ENCODE peak calls at places on chromosomes 13 and 19, in five cellular contexts. P, G, A, L and I are unnamed samples.

GRCh38 chr19:33292595-33293254 is 9.6 kb downstream of the CEBPA start:
- DNase-seq in P (no peak), A (peak; percentile 81), L (no peak), G (no peak), I (peak; percentile 75)

GRCh38 chr13:110799246-110800236 is 86.0 kb downstream of the ING1 start:
- DNase-seq in L (no peak), G (no peak), P (peak; percentile 70), A (no peak), I (no peak)

GRCh38 chr19:12788025-12788681 is 3.1 kb upstream of the JUNB start:
- DNase-seq in P (no peak), L (no peak), A (no peak), G (no peak), I (no peak)

GRCh38 chr13:64810701-64811258 is 2419.4 kb downstream of the PCDH9 start:
- DNase-seq in L (no peak), G (no peak), P (no peak), A (no peak), I (no peak)

GRCh38 chr19:38696733-38697055 is 47.6 kb downstream of the CAPN12 start:
- DNase-seq in A (no peak), L (no peak), P (no peak), G (no peak), I (no peak)

GRCh38 chr19:15195381-15195964 is 5.3 kb downstream of the NOTCH3 start:
- DNase-seq in G (no peak), L (peak; percentile 93), A (peak; percentile 41), P (peak; percentile 56), I (no peak)

GRCh38 chr13:95335667-95336066 is 34.4 kb upstream of the ABCC4 start:
- DNase-seq in A (no peak), P (no peak), L (no peak), G (no peak), I (no peak)

GRCh38 chr19:49925486-49925885 is 3.5 kb upstream of the ATF5 start:
- DNase-seq in P (no peak), L (no peak), G (no peak), A (no peak), I (no peak)

GRCh38 chr19:35360880-35361420 is 2.7 kb downstream of the FFAR3 start:
- DNase-seq in A (no peak), P (no peak), L (no peak), G (no peak), I (no peak)

GRCh38 chr19:48403606-48404005 is 10.1 kb downstream of the GRIN2D start:
- DNase-seq in L (peak; percentile 93), G (peak; percentile 83), P (no peak), A (peak; percentile 38), I (no peak)

GRCh38 chr13:66673401-66673800 is 556.7 kb downstream of the PCDH9 start:
- DNase-seq in A (no peak), L (no peak), P (no peak), G (no peak), I (no peak)

GRCh38 chr13:25771641-25772478 is 280.0 kb downstream of the SHISA2 start:
- DNase-seq in A (no peak), G (no peak), L (peak; percentile 17), P (no peak), I (no peak)

GRCh38 chr19:29526730-29527499 is 1.1 kb downstream of the VSTM2B start:
- DNase-seq in L (peak; percentile 57), P (no peak), A (no peak), G (no peak), I (no peak)

GRCh38 chr19:33678796-33679195 is 57.0 kb downstream of the CHST8 start:
- DNase-seq in A (no peak), L (no peak), G (no peak), P (no peak), I (no peak)

GRCh38 chr19:38196948-38197656 is 26.9 kb downstream of the DPF1 start:
- DNase-seq in P (no peak), A (no peak), L (no peak), G (no peak), I (no peak)

GRCh38 chr13:32045963-32046785 is 14.6 kb downstream of the FRY start:
- DNase-seq in P (peak; percentile 28), G (no peak), A (peak; percentile 40), L (peak; percentile 31), I (no peak)

GRCh38 chr13:62512194-62513141 is 1096.8 kb upstream of the PCDH20 start:
- DNase-seq in L (peak; percentile 74), A (peak; percentile 18), G (no peak), P (no peak), I (no peak)

GRCh38 chr13:46905249-46905648 is 8.4 kb upstream of the HTR2A start:
- DNase-seq in G (no peak), A (no peak), P (no peak), L (peak; percentile 51), I (no peak)

GRCh38 chr19:37977391-37977790 is 70.4 kb downstream of the SIPA1L3 start:
- DNase-seq in P (no peak), L (no peak), G (no peak), A (no peak), I (no peak)

GRCh38 chr19:8610041-8610927 is at the start of gene ADAMTS10:
- DNase-seq in G (peak; percentile 52), A (peak; percentile 26), P (peak; percentile 59), L (peak; percentile 76), I (no peak)

GRCh38 chr13:113918580-113918979 is 54.7 kb upstream of the GAS6 start:
- DNase-seq in A (no peak), L (no peak), P (no peak), G (no peak), I (no peak)

GRCh38 chr13:73995752-73996151 is 138.5 kb downstream of the KLF12 start:
- DNase-seq in L (no peak), G (no peak), P (no peak), A (no peak), I (no peak)

GRCh38 chr19:35153701-35154534 is 617 bp upstream of the FXYD5 start:
- DNase-seq in A (peak; percentile 50), P (no peak), L (peak; percentile 88), G (peak; percentile 79), I (no peak)

GRCh38 chr19:34120846-34121639 is 51.3 kb upstream of the LSM14A start:
- DNase-seq in G (no peak), L (peak; percentile 77), A (peak; percentile 21), P (no peak), I (no peak)

GRCh38 chr13:53150568-53150967 is 122.0 kb downstream of the OLFM4 start:
- DNase-seq in P (no peak), G (no peak), A (no peak), L (no peak), I (no peak)

GRCh38 chr13:41465215-41465907 is 8.0 kb downstream of the RGCC start:
- DNase-seq in G (peak; percentile 95), L (no peak), A (peak; percentile 33), P (no peak), I (no peak)

GRCh38 chr19:42345191-42345812 is 19.9 kb downstream of the MEGF8 start:
- DNase-seq in A (no peak), P (no peak), L (no peak), G (no peak), I (no peak)

GRCh38 chr13:44237276-44237767 is 136.3 kb upstream of the SERP2 start:
- DNase-seq in G (peak; percentile 69), P (peak; percentile 85), A (peak; percentile 35), L (no peak), I (no peak)

GRCh38 chr19:19627716-19628498 is at the start of gene LPAR2:
- DNase-seq in A (peak; percentile 76), P (peak; percentile 51), G (peak; percentile 90), L (peak; percentile 78), I (peak; percentile 34)

GRCh38 chr13:113161433-113161832 is 3.0 kb downstream of the PROZ start:
- DNase-seq in G (no peak), L (no peak), A (no peak), P (no peak), I (no peak)

GRCh38 chr19:37007587-37008220 is 70.5 kb upstream of the ZNF420 start:
- DNase-seq in P (peak; percentile 53), G (peak; percentile 50), L (peak; percentile 19), A (peak; percentile 41), I (no peak)

GRCh38 chr19:42293539-42293938 is 8.4 kb upstream of the PRR19 start:
- DNase-seq in A (no peak), G (no peak), L (peak; percentile 65), P (no peak), I (no peak)

GRCh38 chr19:13795595-13796300 is 505 bp downstream of the ZSWIM4 start:
- DNase-seq in L (peak; percentile 78), P (no peak), A (peak; percentile 32), G (no peak), I (no peak)

GRCh38 chr13:75368167-75368566 is 113.8 kb downstream of the TBC1D4 start:
- DNase-seq in L (no peak), P (peak; percentile 57), A (no peak), G (no peak), I (no peak)

GRCh38 chr19:2361259-2362038 is 1.4 kb downstream of the TMPRSS9 start:
- DNase-seq in L (no peak), P (no peak), G (no peak), A (no peak), I (no peak)

GRCh38 chr13:40438999-40439797 is 227.2 kb downstream of the FOXO1 start:
- DNase-seq in G (no peak), P (peak; percentile 45), L (no peak), A (no peak), I (no peak)
- H3K4me3 ChIP-seq in G (no peak overlapping the region), P (peak overlapping the region; percentile 21), L (no peak overlapping the region), A (no peak overlapping the region), I (no peak overlapping the region)

GRCh38 chr19:6930190-6930589 is 42.8 kb downstream of the ADGRE1 start:
- DNase-seq in G (no peak), L (no peak), A (no peak), P (no peak), I (no peak)

GRCh38 chr19:6925801-6926751 is 38.7 kb downstream of the ADGRE1 start:
- DNase-seq in A (no peak), G (no peak), L (peak; percentile 3), P (no peak), I (no peak)
- TF ChIP-seq CTCF in A (no peak), G (no peak), L (no peak), P (no peak), I (peak; percentile 17)

DNA sequence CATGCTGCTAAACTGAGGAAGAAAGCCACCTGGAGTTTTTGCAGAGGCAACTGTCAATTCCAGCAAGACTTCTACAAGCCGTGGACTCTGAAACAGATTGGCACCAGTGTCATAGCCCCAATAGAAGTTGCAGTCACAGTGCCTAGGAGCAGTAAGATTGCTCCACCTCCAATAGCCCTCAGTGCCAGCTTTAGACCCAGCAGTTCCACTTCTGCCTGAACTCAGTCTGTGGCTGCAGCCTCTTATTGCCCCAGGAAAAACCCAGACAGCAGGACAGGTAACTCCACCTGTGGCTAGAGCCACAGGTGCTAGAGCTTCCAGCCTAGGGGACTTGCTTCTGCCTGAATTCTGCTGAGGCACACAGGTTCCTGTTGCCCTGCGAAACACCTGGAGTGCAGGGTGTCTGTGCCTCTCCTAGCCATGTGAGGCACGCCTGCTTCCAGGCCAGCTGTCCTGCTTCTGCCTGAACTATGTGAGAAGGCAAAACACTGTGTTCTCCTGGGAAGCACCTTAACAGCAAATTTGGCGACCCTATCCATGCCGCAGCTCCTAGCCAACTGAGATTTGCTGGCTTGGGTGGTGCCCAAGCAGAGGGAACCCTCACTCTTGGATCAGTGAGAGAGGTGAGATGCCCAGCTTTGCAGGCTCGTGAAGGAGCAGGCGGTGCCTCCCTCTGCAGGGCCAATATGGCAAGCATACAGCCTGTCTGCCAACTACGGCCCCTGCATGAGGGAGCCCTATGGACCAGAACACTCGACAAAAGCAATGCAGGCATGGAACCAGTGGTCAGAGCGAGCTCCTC is 607.6 kb downstream of the PCDH17 start:
- DNase-seq in L (no peak), G (no peak), A (no peak), P (no peak), I (no peak)
- H3K4me3 ChIP-seq in L (no peak overlapping the region), G (no peak overlapping the region), A (no peak overlapping the region), P (no peak overlapping the region), I (no peak overlapping the region)

GRCh38 chr19:17080441-17080803 is 4.8 kb downstream of the MYO9B start:
- DNase-seq in G (no peak), A (no peak), L (no peak), P (no peak), I (no peak)
- TF ChIP-seq CTCF in G (no peak), A (no peak), L (no peak), P (no peak), I (no peak)